ENCODE peak calls at places on chromosomes 13 and 19, in ten cellular contexts. One of them, this sample, is unnamed.

GRCh38 chr13:28744091-28744536 is 25.3 kb upstream of the SLC46A3 start:
- DNase-seq in nucleus accumbens: no peak
- DNase-seq in stimulated activated CD8-positive, alpha-beta memory T cell treated with anti-CD3 and anti-CD28 coated beads, Interleukin-15, amount 100 ng/mL, for 4 hours: no peak
- DNase-seq in effector CD4-positive, alpha-beta T cell: no peak
- DNase-seq in HEK293T: no peak
- DNase-seq in A172: peak
- DNase-seq in neural crest cell: no peak
- DNase-seq in T follicular helper cell: no peak
- DNase-seq in amniotic stem cell: no peak
- DNase-seq in CD8-positive, alpha-beta memory T cell: no peak
- DNase-seq in this sample: no peak

GRCh38 chr19:51131780-51132680 is 7.3 kb downstream of the SIGLEC9 start:
- DNase-seq in amniotic stem cell: no peak
- DNase-seq in A172: no peak
- DNase-seq in T follicular helper cell: no peak
- DNase-seq in HEK293T: no peak
- DNase-seq in CD8-positive, alpha-beta memory T cell: no peak
- DNase-seq in effector CD4-positive, alpha-beta T cell: no peak
- DNase-seq in stimulated activated CD8-positive, alpha-beta memory T cell treated with anti-CD3 and anti-CD28 coated beads, Interleukin-15, amount 100 ng/mL, for 4 hours: no peak
- DNase-seq in neural crest cell: no peak
- DNase-seq in nucleus accumbens: no peak
- DNase-seq in this sample: no peak

GRCh38 chr19:29478578-29479565 is 46.9 kb upstream of the VSTM2B start:
- DNase-seq in A172: no peak
- DNase-seq in amniotic stem cell: no peak
- DNase-seq in HEK293T: peak
- DNase-seq in neural crest cell: peak
- DNase-seq in CD8-positive, alpha-beta memory T cell: no peak
- DNase-seq in effector CD4-positive, alpha-beta T cell: no peak
- DNase-seq in T follicular helper cell: no peak
- DNase-seq in stimulated activated CD8-positive, alpha-beta memory T cell treated with anti-CD3 and anti-CD28 coated beads, Interleukin-15, amount 100 ng/mL, for 4 hours: no peak
- DNase-seq in nucleus accumbens: no peak
- DNase-seq in this sample: no peak

GRCh38 chr13:27446986-27447583 is 3.3 kb downstream of the MTIF3 start:
- DNase-seq in A172: no peak
- DNase-seq in amniotic stem cell: no peak
- DNase-seq in nucleus accumbens: no peak
- DNase-seq in HEK293T: no peak
- DNase-seq in stimulated activated CD8-positive, alpha-beta memory T cell treated with anti-CD3 and anti-CD28 coated beads, Interleukin-15, amount 100 ng/mL, for 4 hours: no peak
- DNase-seq in CD8-positive, alpha-beta memory T cell: no peak
- DNase-seq in neural crest cell: no peak
- DNase-seq in T follicular helper cell: no peak
- DNase-seq in effector CD4-positive, alpha-beta T cell: no peak
- DNase-seq in this sample: no peak

GRCh38 chr19:12847159-12848139 is 9.1 kb downstream of the MAST1 start:
- DNase-seq in A172: peak
- DNase-seq in neural crest cell: peak
- DNase-seq in CD8-positive, alpha-beta memory T cell: peak
- DNase-seq in T follicular helper cell: peak
- DNase-seq in stimulated activated CD8-positive, alpha-beta memory T cell treated with anti-CD3 and anti-CD28 coated beads, Interleukin-15, amount 100 ng/mL, for 4 hours: peak
- DNase-seq in amniotic stem cell: peak
- DNase-seq in HEK293T: peak
- DNase-seq in effector CD4-positive, alpha-beta T cell: peak
- DNase-seq in nucleus accumbens: no peak
- DNase-seq in this sample: peak

GRCh38 chr13:98260357-98261164 is 83.5 kb upstream of the RNF113B start:
- DNase-seq in amniotic stem cell: no peak
- DNase-seq in HEK293T: no peak
- DNase-seq in effector CD4-positive, alpha-beta T cell: no peak
- DNase-seq in neural crest cell: no peak
- DNase-seq in stimulated activated CD8-positive, alpha-beta memory T cell treated with anti-CD3 and anti-CD28 coated beads, Interleukin-15, amount 100 ng/mL, for 4 hours: no peak
- DNase-seq in nucleus accumbens: no peak
- DNase-seq in CD8-positive, alpha-beta memory T cell: no peak
- DNase-seq in A172: no peak
- DNase-seq in T follicular helper cell: no peak
- DNase-seq in this sample: no peak

GRCh38 chr19:40411958-40412499 is 1.1 kb downstream of the PRX start:
- DNase-seq in T follicular helper cell: no peak
- DNase-seq in HEK293T: no peak
- DNase-seq in stimulated activated CD8-positive, alpha-beta memory T cell treated with anti-CD3 and anti-CD28 coated beads, Interleukin-15, amount 100 ng/mL, for 4 hours: no peak
- DNase-seq in neural crest cell: no peak
- DNase-seq in nucleus accumbens: no peak
- DNase-seq in A172: no peak
- DNase-seq in CD8-positive, alpha-beta memory T cell: no peak
- DNase-seq in amniotic stem cell: no peak
- DNase-seq in effector CD4-positive, alpha-beta T cell: no peak
- DNase-seq in this sample: no peak

GRCh38 chr13:51834581-51835158 is 10.3 kb downstream of the TMEM272 start:
- DNase-seq in HEK293T: no peak
- DNase-seq in amniotic stem cell: no peak
- DNase-seq in effector CD4-positive, alpha-beta T cell: no peak
- DNase-seq in neural crest cell: no peak
- DNase-seq in CD8-positive, alpha-beta memory T cell: no peak
- DNase-seq in A172: no peak
- DNase-seq in nucleus accumbens: no peak
- DNase-seq in stimulated activated CD8-positive, alpha-beta memory T cell treated with anti-CD3 and anti-CD28 coated beads, Interleukin-15, amount 100 ng/mL, for 4 hours: no peak
- DNase-seq in T follicular helper cell: no peak
- DNase-seq in this sample: no peak

GRCh38 chr13:106859505-106859904 is 291.6 kb upstream of the ARGLU1 start:
- DNase-seq in T follicular helper cell: no peak
- DNase-seq in stimulated activated CD8-positive, alpha-beta memory T cell treated with anti-CD3 and anti-CD28 coated beads, Interleukin-15, amount 100 ng/mL, for 4 hours: no peak
- DNase-seq in CD8-positive, alpha-beta memory T cell: no peak
- DNase-seq in effector CD4-positive, alpha-beta T cell: no peak
- DNase-seq in HEK293T: no peak
- DNase-seq in neural crest cell: no peak
- DNase-seq in nucleus accumbens: no peak
- DNase-seq in A172: no peak
- DNase-seq in amniotic stem cell: no peak
- DNase-seq in this sample: no peak

GRCh38 chr19:2337329-2337707 is 8.8 kb downstream of the SPPL2B start:
- DNase-seq in stimulated activated CD8-positive, alpha-beta memory T cell treated with anti-CD3 and anti-CD28 coated beads, Interleukin-15, amount 100 ng/mL, for 4 hours: no peak
- DNase-seq in CD8-positive, alpha-beta memory T cell: no peak
- DNase-seq in HEK293T: peak
- DNase-seq in T follicular helper cell: no peak
- DNase-seq in neural crest cell: peak
- DNase-seq in effector CD4-positive, alpha-beta T cell: no peak
- DNase-seq in A172: no peak
- DNase-seq in amniotic stem cell: no peak
- DNase-seq in nucleus accumbens: peak
- DNase-seq in this sample: no peak

GRCh38 chr13:108272333-108272732 is 2.8 kb downstream of the TNFSF13B start:
- DNase-seq in neural crest cell: no peak
- DNase-seq in A172: no peak
- DNase-seq in nucleus accumbens: no peak
- DNase-seq in T follicular helper cell: no peak
- DNase-seq in effector CD4-positive, alpha-beta T cell: no peak
- DNase-seq in HEK293T: no peak
- DNase-seq in CD8-positive, alpha-beta memory T cell: no peak
- DNase-seq in amniotic stem cell: no peak
- DNase-seq in stimulated activated CD8-positive, alpha-beta memory T cell treated with anti-CD3 and anti-CD28 coated beads, Interleukin-15, amount 100 ng/mL, for 4 hours: no peak
- DNase-seq in this sample: no peak

GRCh38 chr13:73989244-73989843 is 144.9 kb downstream of the KLF12 start:
- DNase-seq in HEK293T: no peak
- DNase-seq in T follicular helper cell: no peak
- DNase-seq in neural crest cell: no peak
- DNase-seq in nucleus accumbens: no peak
- DNase-seq in A172: no peak
- DNase-seq in effector CD4-positive, alpha-beta T cell: no peak
- DNase-seq in amniotic stem cell: no peak
- DNase-seq in stimulated activated CD8-positive, alpha-beta memory T cell treated with anti-CD3 and anti-CD28 coated beads, Interleukin-15, amount 100 ng/mL, for 4 hours: no peak
- DNase-seq in CD8-positive, alpha-beta memory T cell: no peak
- DNase-seq in this sample: no peak

GRCh38 chr19:49875801-49876421 is 1.2 kb downstream of the AKT1S1 start:
- DNase-seq in A172: no peak
- DNase-seq in neural crest cell: peak
- DNase-seq in stimulated activated CD8-positive, alpha-beta memory T cell treated with anti-CD3 and anti-CD28 coated beads, Interleukin-15, amount 100 ng/mL, for 4 hours: peak
- DNase-seq in amniotic stem cell: peak
- DNase-seq in T follicular helper cell: peak
- DNase-seq in HEK293T: peak
- DNase-seq in CD8-positive, alpha-beta memory T cell: peak
- DNase-seq in nucleus accumbens: peak
- DNase-seq in effector CD4-positive, alpha-beta T cell: peak
- DNase-seq in this sample: peak

GRCh38 chr13:80141114-80141849 is 199.6 kb downstream of the SPRY2 start:
- DNase-seq in amniotic stem cell: peak
- DNase-seq in neural crest cell: no peak
- DNase-seq in nucleus accumbens: peak
- DNase-seq in CD8-positive, alpha-beta memory T cell: no peak
- DNase-seq in T follicular helper cell: no peak
- DNase-seq in effector CD4-positive, alpha-beta T cell: no peak
- DNase-seq in HEK293T: peak
- DNase-seq in stimulated activated CD8-positive, alpha-beta memory T cell treated with anti-CD3 and anti-CD28 coated beads, Interleukin-15, amount 100 ng/mL, for 4 hours: no peak
- DNase-seq in A172: no peak
- DNase-seq in this sample: no peak

GRCh38 chr13:110118106-110118505 is 188.9 kb downstream of the COL4A1 start:
- DNase-seq in neural crest cell: no peak
- DNase-seq in HEK293T: no peak
- DNase-seq in nucleus accumbens: no peak
- DNase-seq in amniotic stem cell: no peak
- DNase-seq in A172: no peak
- DNase-seq in stimulated activated CD8-positive, alpha-beta memory T cell treated with anti-CD3 and anti-CD28 coated beads, Interleukin-15, amount 100 ng/mL, for 4 hours: no peak
- DNase-seq in CD8-positive, alpha-beta memory T cell: no peak
- DNase-seq in T follicular helper cell: no peak
- DNase-seq in effector CD4-positive, alpha-beta T cell: no peak
- DNase-seq in this sample: no peak

GRCh38 chr13:97948041-97948440 is 5.4 kb upstream of the IPO5 start:
- DNase-seq in nucleus accumbens: no peak
- DNase-seq in A172: peak
- DNase-seq in stimulated activated CD8-positive, alpha-beta memory T cell treated with anti-CD3 and anti-CD28 coated beads, Interleukin-15, amount 100 ng/mL, for 4 hours: no peak
- DNase-seq in CD8-positive, alpha-beta memory T cell: no peak
- DNase-seq in HEK293T: no peak
- DNase-seq in effector CD4-positive, alpha-beta T cell: no peak
- DNase-seq in T follicular helper cell: no peak
- DNase-seq in amniotic stem cell: no peak
- DNase-seq in neural crest cell: no peak
- DNase-seq in this sample: no peak

This sample was measured in SW 1271.